ENCODE peak calls at places on chromosomes 4 and X, in four cellular contexts. N, G, Z and H are unnamed samples.
A peak's percentile ranks its signal among the peaks of the same experiment; 100 is the strongest.

GRCh38 chr4:124459922-124460301 is 252.6 kb downstream of the ANKRD50 start:
- DNase-seq in N (no peak), Z (no peak), G (no peak), H (no peak)

GRCh38 chr4:31088600-31089230 is 368.5 kb downstream of the PCDH7 start:
- DNase-seq in G (no peak), Z (no peak), N (no peak), H (no peak)

GRCh38 chrX:112714357-112714918 is 34.7 kb upstream of the LHFPL1 start:
- DNase-seq in Z (no peak), N (no peak), G (no peak), H (no peak)

GRCh38 chr4:184114431-184114830 is 103.2 kb downstream of the ENPP6 start:
- DNase-seq in N (no peak), Z (no peak), G (no peak), H (no peak)

GRCh38 chr4:94577136-94577535 is 125.4 kb downstream of the PDLIM5 start:
- DNase-seq in G (peak; percentile 68), N (no peak), Z (no peak), H (peak; percentile 62)

GRCh38 chrX:48531359-48531954 is 8.1 kb upstream of the TBC1D25 start:
- DNase-seq in N (peak; percentile 71), G (no peak), Z (no peak), H (no peak)

GRCh38 chr4:155787113-155787710 is 28.4 kb downstream of the GUCY1B1 start:
- DNase-seq in G (no peak), Z (no peak), N (peak; percentile 63), H (no peak)

GRCh38 chr4:44670466-44671199 is 7.6 kb upstream of the GUF1 start:
- DNase-seq in G (no peak), Z (no peak), N (no peak), H (no peak)

GRCh38 chr4:4603592-4603991 is 61.7 kb upstream of the STX18 start:
- DNase-seq in G (no peak), Z (no peak), N (no peak), H (no peak)

GRCh38 chr4:85701881-85702321 is 227.0 kb downstream of the ARHGAP24 start:
- DNase-seq in G (no peak), Z (no peak), N (no peak), H (no peak)

GRCh38 chr4:3765271-3766206 is 646 bp upstream of the ADRA2C start:
- DNase-seq in G (peak; percentile 42), Z (no peak), N (peak; percentile 1), H (peak; percentile 67)

GRCh38 chrX:103220511-103221406 is 5.9 kb downstream of the BEX4 start:
- DNase-seq in G (no peak), Z (no peak), N (no peak), H (no peak)

GRCh38 chr4:121900132-121900983 is 30.1 kb upstream of the BBS7 start:
- DNase-seq in Z (peak; percentile 33), N (peak; percentile 58), G (peak; percentile 21), H (peak; percentile 15)

GRCh38 chr4:186200436-186201409 is 9.4 kb downstream of the CYP4V2 start:
- DNase-seq in N (no peak), Z (no peak), G (no peak), H (no peak)

GRCh38 chr4:132003593-132003992 is 1145.5 kb upstream of the PCDH10 start:
- DNase-seq in G (no peak), N (no peak), Z (no peak), H (no peak)

GRCh38 chr4:156779774-156780173 is 191.8 kb downstream of the PDGFC start:
- DNase-seq in N (no peak), Z (no peak), G (no peak), H (no peak)

GRCh38 chrX:48972214-48973164 is 845 bp upstream of the KCND1 start:
- DNase-seq in Z (no peak), N (peak; percentile 36), G (peak; percentile 24), H (peak; percentile 38)

GRCh38 chrX:47241201-47242011 is 8.6 kb downstream of the USP11 start:
- DNase-seq in N (no peak), G (no peak), Z (no peak), H (no peak)

GRCh38 chr4:153651041-153651960 is 32.8 kb upstream of the TLR2 start:
- DNase-seq in G (peak; percentile 55), N (peak; percentile 18), Z (peak; percentile 5), H (no peak)

GRCh38 chrX:32026772-32027171 is 954.9 kb upstream of the FTHL17 start:
- DNase-seq in G (no peak), Z (no peak), N (no peak), H (no peak)

GRCh38 chrX:116801943-116802342 is 339.2 kb upstream of the CT83 start:
- DNase-seq in N (no peak), Z (no peak), G (no peak), H (no peak)

GRCh38 chrX:421646-422325 is 35.1 kb upstream of the PPP2R3B start:
- DNase-seq in N (no peak), G (no peak), Z (no peak), H (no peak)

GRCh38 chr4:53450773-53451172 is 73.3 kb downstream of the FIP1L1 start:
- DNase-seq in G (no peak), Z (no peak), N (no peak), H (peak; percentile 31)

DNA sequence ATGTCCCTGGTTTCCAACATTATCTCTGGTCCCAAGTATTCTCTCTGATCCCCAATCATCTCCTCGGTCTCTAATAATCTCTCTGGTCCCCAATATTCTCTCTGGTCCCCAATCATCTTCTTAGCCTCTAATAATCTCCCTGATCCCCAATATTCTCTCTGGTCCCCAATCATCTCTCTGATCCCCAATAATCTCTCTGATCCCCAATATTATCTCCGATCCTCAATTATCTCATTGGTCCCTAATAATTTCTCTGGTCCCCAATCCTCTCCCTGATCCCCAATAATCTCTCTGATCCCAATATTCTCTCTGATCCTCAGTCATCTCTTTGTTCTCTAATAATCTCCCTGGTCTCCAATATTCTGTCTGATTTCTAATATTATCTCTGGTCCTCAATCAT is 16.6 kb downstream of the P2RY8 start:
- DNase-seq in Z (no peak), G (no peak), N (no peak), H (no peak)
- H3K4me1 ChIP-seq in Z (peaks cover 44% of the 10 kb centered on the region), G (no peaks in the 10 kb centered on the region), N (no peaks in the 10 kb centered on the region), H (no peaks in the 10 kb centered on the region)

GRCh38 chr4:32684160-32684559 is 1964.0 kb downstream of the PCDH7 start:
- DNase-seq in G (no peak), Z (no peak), N (no peak), H (no peak)
- H3K27ac ChIP-seq in G (no peak overlapping the region), Z (no peak overlapping the region), N (no peak overlapping the region), H (no peak overlapping the region)

GRCh38 chr4:55125763-55126541 is 557 bp upstream of the KDR start:
- DNase-seq in G (no peak), N (no peak), Z (no peak), H (no peak)
- H3K4me3 ChIP-seq in G (peak overlapping the region; percentile 79), N (no peak overlapping the region), Z (no peak overlapping the region), H (peak overlapping the region; percentile 96)

DNA sequence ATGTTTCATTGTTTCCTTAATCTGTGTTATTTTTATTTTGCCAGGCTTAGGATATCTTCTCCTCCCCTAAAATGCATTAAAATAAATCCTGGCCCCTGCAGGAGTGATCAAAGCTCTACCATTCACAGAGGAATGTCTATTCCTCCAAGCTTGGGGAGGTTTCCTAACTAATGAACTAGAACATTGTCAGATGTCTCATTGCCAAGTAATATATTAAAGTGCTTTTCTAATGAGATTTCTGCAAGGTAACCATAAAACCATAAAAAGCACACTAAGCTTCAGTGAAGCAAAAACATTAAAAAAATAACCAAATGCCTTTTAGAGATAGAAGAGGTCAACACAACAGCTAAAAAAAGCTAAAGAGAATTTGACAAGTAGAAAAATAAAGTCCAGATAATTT is 34.8 kb downstream of the IGFBP7 start:
- DNase-seq in Z (no peak), G (no peak), N (no peak), H (no peak)
- H3K4me1 ChIP-seq in Z (no peaks in the 10 kb centered on the region), G (peaks cover 92% of the 10 kb centered on the region), N (no peaks in the 10 kb centered on the region), H (no peaks in the 10 kb centered on the region)

DNA sequence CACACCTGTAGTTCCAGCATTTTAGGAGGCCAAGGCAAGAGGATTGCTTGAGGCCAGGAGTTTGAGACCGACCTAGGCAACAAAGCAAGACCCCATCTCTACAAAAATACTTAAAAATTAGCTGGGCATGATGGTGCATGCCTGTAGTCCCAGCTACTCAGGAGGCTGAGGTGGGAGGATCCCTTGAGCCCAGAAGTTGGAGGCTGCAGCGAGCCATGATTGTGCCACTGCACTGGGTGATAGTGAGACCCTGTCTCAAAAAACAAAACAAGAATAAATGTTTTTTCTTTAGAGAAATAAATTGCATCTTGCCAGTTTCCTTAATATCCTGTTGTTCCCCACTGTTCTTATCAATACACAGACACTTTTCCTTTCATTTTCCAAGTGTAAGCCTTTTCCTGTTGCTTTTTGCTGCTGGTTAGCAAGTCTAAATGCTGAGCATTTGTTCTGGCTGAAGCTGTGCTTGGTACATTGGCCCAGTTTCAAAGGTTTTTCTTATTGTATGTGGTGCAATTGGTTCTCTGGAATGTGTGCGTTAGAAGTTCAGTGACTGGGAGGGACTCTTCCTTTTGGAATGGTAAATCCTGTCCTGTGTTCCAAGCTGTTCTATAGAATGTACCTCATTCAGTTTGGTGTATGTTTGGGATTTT is 98.2 kb downstream of the AFF1 start:
- DNase-seq in N (peak; percentile 85), G (no peak), Z (no peak), H (no peak)
- H3K27ac ChIP-seq in N (peak overlapping the region; percentile 13), G (peak overlapping the region; percentile 85), Z (no peak overlapping the region), H (peak overlapping the region; percentile 99)

DNA sequence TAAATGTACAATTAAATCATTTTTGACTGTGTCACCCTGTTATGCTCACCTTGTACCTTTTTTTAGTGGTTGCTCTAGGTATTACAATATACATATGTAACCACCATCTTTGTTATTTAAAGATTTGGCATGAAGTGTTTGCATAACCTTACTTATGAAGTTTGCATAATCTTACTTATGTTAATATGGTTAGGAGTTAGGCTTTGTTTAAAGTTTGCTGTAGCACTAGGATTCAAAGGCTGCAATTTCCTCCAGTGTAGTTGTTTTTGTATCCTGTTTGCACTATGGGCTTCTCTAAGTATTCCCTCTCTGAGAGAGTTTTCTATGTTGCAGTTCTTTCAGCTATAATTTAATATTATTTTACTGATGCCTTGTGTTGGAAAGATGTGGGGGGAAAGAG is 15.0 kb upstream of the GSPT2 start:
- DNase-seq in Z (no peak), N (no peak), G (no peak), H (no peak)
- H3K4me3 ChIP-seq in Z (no peak overlapping the region), N (no peak overlapping the region), G (no peak overlapping the region), H (no peak overlapping the region)

GRCh38 chr4:88597970-88598369 is 5.7 kb downstream of the HERC3 start:
- DNase-seq in N (no peak), G (no peak), Z (no peak), H (no peak)
- H3K4me1 ChIP-seq in N (no peaks in the 10 kb centered on the region), G (peaks cover 72% of the 10 kb centered on the region), Z (peaks cover 65% of the 10 kb centered on the region), H (peaks cover 20% of the 10 kb centered on the region)